ENCODE peak calls at places on chromosomes 1 and 21, in four cellular contexts. F is neural progenitor cell, J is hepatocyte, A is SK-N-SH. S is an unnamed sample.

GRCh38 chr21:36909423-36909822 is 57.0 kb downstream of the HLCS start:
- DNase-seq in F (no peak), J (no peak), A (no peak), S (no peak)

GRCh38 chr21:14466715-14467114 is 79.4 kb downstream of the SAMSN1 start:
- DNase-seq in F (no peak), J (no peak), A (no peak), S (no peak)

GRCh38 chr1:35406103-35406502 is 137.6 kb downstream of the ZMYM4 start:
- DNase-seq in F (no peak), J (no peak), A (no peak), S (no peak)

GRCh38 chr1:234643850-234644134 is 33.8 kb upstream of the IRF2BP2 start:
- DNase-seq in F (no peak), J (no peak), A (no peak), S (no peak)

GRCh38 chr1:46218443-46218842 is 15.3 kb downstream of the LURAP1 start:
- DNase-seq in F (no peak), J (no peak), A (no peak), S (no peak)

GRCh38 chr1:67264899-67265298 is 42.8 kb upstream of the IL12RB2 start:
- DNase-seq in F (no peak), J (no peak), A (no peak), S (peak; percentile 51)

GRCh38 chr1:45067806-45068205 is 55.8 kb downstream of the UROD start:
- DNase-seq in F (no peak), J (no peak), A (no peak), S (no peak)

GRCh38 chr1:184242507-184242943 is 144.3 kb upstream of the C1orf21 start:
- DNase-seq in F (peak; percentile 77), J (peak; percentile 38), A (no peak), S (no peak)

GRCh38 chr1:23341829-23342697 is 2.0 kb downstream of the HNRNPR start:
- DNase-seq in F (no peak), J (no peak), A (no peak), S (peak; percentile 17)

GRCh38 chr1:52632732-52633290 is at the start of gene SHISAL2A:
- DNase-seq in F (peak; percentile 79), J (peak; percentile 66), A (peak; percentile 87), S (no peak)

GRCh38 chr1:224170748-224171478 is 12.1 kb upstream of the DEGS1 start:
- DNase-seq in F (peak; percentile 19), J (no peak), A (peak; percentile 23), S (peak; percentile 41)

GRCh38 chr21:36973986-36974850 is 7.7 kb upstream of the HLCS start:
- DNase-seq in F (no peak), J (no peak), A (no peak), S (no peak)

GRCh38 chr1:88230126-88230525 is 453.9 kb upstream of the PKN2 start:
- DNase-seq in F (no peak), J (no peak), A (no peak), S (no peak)

GRCh38 chr1:221117548-221117951 is 238.3 kb downstream of the HLX start:
- DNase-seq in F (no peak), J (peak; percentile 18), A (peak; percentile 49), S (no peak)

GRCh38 chr1:41617336-41617735 is 132.9 kb upstream of the EDN2 start:
- DNase-seq in F (no peak), J (no peak), A (no peak), S (no peak)

GRCh38 chr1:16677552-16678423 is 11.0 kb upstream of the RNU1-3 start:
- DNase-seq in F (peak; percentile 65), J (no peak), A (peak; percentile 48), S (peak; percentile 16)

GRCh38 chr1:205928256-205928655 is 15.0 kb downstream of the SLC26A9 start:
- DNase-seq in F (no peak), J (no peak), A (no peak), S (no peak)

GRCh38 chr1:98979463-98979862 is 25.2 kb downstream of the PLPPR5 start:
- DNase-seq in F (no peak), J (no peak), A (no peak), S (no peak)

GRCh38 chr1:229148041-229148671 is 122.8 kb upstream of the RAB4A start:
- DNase-seq in F (peak; percentile 66), J (peak; percentile 62), A (peak; percentile 61), S (no peak)

GRCh38 chr1:183711691-183712401 is 58.7 kb upstream of the APOBEC4 start:
- DNase-seq in F (peak; percentile 19), J (peak; percentile 39), A (peak; percentile 10), S (no peak)

GRCh38 chr1:94823116-94823515 is 3.0 kb downstream of the SLC44A3 start:
- DNase-seq in F (no peak), J (no peak), A (no peak), S (no peak)

GRCh38 chr1:239293350-239294111 is 92.8 kb upstream of the CHRM3 start:
- DNase-seq in F (no peak), J (peak; percentile 36), A (no peak), S (no peak)

GRCh38 chr1:109432336-109432735 is 6.1 kb upstream of the PSMA5 start:
- DNase-seq in F (no peak), J (no peak), A (no peak), S (no peak)

GRCh38 chr21:42332557-42332956 is 17.3 kb upstream of the TFF3 start:
- DNase-seq in F (no peak), J (no peak), A (no peak), S (no peak)

GRCh38 chr1:40107290-40107959 is 10.4 kb upstream of the PPT1 start:
- DNase-seq in F (no peak), J (peak; percentile 48), A (no peak), S (no peak)

GRCh38 chr1:45329445-45329844 is 2.8 kb downstream of the HPDL start:
- DNase-seq in F (peak; percentile 21), J (no peak), A (no peak), S (no peak)

GRCh38 chr21:33800753-33801423 is 114.7 kb downstream of the ATP5PO start:
- DNase-seq in F (no peak), J (no peak), A (no peak), S (no peak)

GRCh38 chr1:23242414-23242813 is 25.1 kb upstream of the HTR1D start:
- DNase-seq in F (no peak), J (no peak), A (no peak), S (no peak)

GRCh38 chr1:221611930-221612777 is 129.7 kb downstream of the DUSP10 start:
- DNase-seq in F (no peak), J (peak; percentile 76), A (peak; percentile 51), S (no peak)

GRCh38 chr1:100799548-100799947 is 80.0 kb downstream of the VCAM1 start:
- DNase-seq in F (no peak), J (no peak), A (no peak), S (no peak)

GRCh38 chr1:100795646-100795985 is 76.1 kb downstream of the VCAM1 start:
- DNase-seq in F (no peak), J (no peak), A (no peak), S (no peak)

GRCh38 chr1:100794719-100795645 is 75.4 kb downstream of the VCAM1 start:
- DNase-seq in F (no peak), J (no peak), A (no peak), S (no peak)

GRCh38 chr1:100796046-100796445 is 76.5 kb downstream of the VCAM1 start:
- DNase-seq in F (no peak), J (no peak), A (no peak), S (no peak)

GRCh38 chr1:100799954-100800612 is 80.5 kb downstream of the VCAM1 start:
- DNase-seq in F (no peak), J (peak; percentile 14), A (no peak), S (no peak)
- H3K4me2 ChIP-seq in F (no peak overlapping the region), J (peak overlapping the region; percentile 2), A (no peak overlapping the region), S (no peak overlapping the region)

GRCh38 chr1:9235123-9235513 is 544 bp downstream of the H6PD start:
- DNase-seq in F (no peak), J (no peak), A (no peak), S (no peak)

GRCh38 chr1:9238550-9238949 is 4.0 kb downstream of the H6PD start:
- DNase-seq in F (no peak), J (peak; percentile 53), A (no peak), S (no peak)

GRCh38 chr1:9239622-9240401 is 5.2 kb downstream of the H6PD start:
- DNase-seq in F (peak; percentile 30), J (peak; percentile 48), A (no peak), S (peak; percentile 69)

GRCh38 chr1:9235560-9235959 is 986 bp downstream of the H6PD start:
- DNase-seq in F (no peak), J (no peak), A (no peak), S (no peak)

GRCh38 chr1:9238134-9238533 is 3.6 kb downstream of the H6PD start:
- DNase-seq in F (no peak), J (no peak), A (no peak), S (no peak)
- H3K27ac ChIP-seq in F (no peak overlapping the region), J (peak overlapping the region; percentile 83), A (no peak overlapping the region), S (no peak overlapping the region)

DNA sequence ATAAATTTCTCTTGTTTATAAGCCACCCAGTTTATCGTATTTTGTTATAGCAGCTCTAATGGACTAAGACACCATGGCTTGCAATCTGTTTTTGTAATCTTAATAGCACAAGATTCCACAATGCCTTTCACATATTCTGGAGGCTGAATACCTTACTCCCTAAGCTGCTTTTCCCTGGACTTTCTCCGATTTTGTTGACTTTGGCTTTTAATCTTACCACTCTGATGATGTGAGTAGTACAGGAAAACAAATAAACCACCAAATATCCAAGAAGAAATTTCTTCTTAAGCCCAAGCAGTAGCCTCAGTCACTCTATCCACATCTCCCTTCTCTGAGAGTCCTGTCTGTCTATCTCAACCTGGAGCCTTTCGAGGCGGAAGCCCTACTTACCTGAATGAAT is 838.6 kb downstream of the LTN1 start:
- DNase-seq in F (no peak), J (no peak), A (no peak), S (no peak)
- TF ChIP-seq EZH2phosphoT487 in F (no peak), J (no peak), A (no peak), S (no peak)

GRCh38 chr1:21550866-21551475 is 41.7 kb downstream of the ALPL start:
- DNase-seq in F (no peak), J (no peak), A (no peak), S (no peak)
- H3K4me2 ChIP-seq in F (no peak overlapping the region), J (no peak overlapping the region), A (no peak overlapping the region), S (no peak overlapping the region)

GRCh38 chr1:246711548-246712003 is 12.6 kb upstream of the SCCPDH start:
- DNase-seq in F (no peak), J (no peak), A (no peak), S (no peak)

GRCh38 chr1:246709845-246710244 is 14.4 kb upstream of the SCCPDH start:
- DNase-seq in F (no peak), J (peak; percentile 57), A (no peak), S (no peak)

GRCh38 chr1:246705368-246705767 is 18.8 kb upstream of the SCCPDH start:
- DNase-seq in F (no peak), J (no peak), A (no peak), S (no peak)

GRCh38 chr1:246709196-246709595 is 15.0 kb upstream of the SCCPDH start:
- DNase-seq in F (no peak), J (no peak), A (no peak), S (no peak)

GRCh38 chr1:246708166-246708565 is 16.0 kb upstream of the SCCPDH start:
- DNase-seq in F (no peak), J (no peak), A (no peak), S (no peak)
- H3K27ac ChIP-seq in F (no peak overlapping the region), J (no peak overlapping the region), A (no peak overlapping the region), S (no peak overlapping the region)